ENCODE peak calls at places on chromosomes 7 and 10, in four cellular contexts. F is SW480, O is epithelial cell of esophagus, Z is NCI-H460. H is an unnamed sample.

GRCh38 chr10:82020999-82021398 is 146.0 kb downstream of the NRG3 start:
- DNase-seq in F (no peak), Z (no peak), O (no peak), H (no peak)

GRCh38 chr10:61410353-61410752 is 42.8 kb downstream of the TMEM26 start:
- DNase-seq in F (no peak), O (no peak), Z (no peak), H (no peak)

GRCh38 chr7:105210721-105211205 is 178.0 kb downstream of the SRPK2 start:
- DNase-seq in Z (no peak), O (no peak), F (no peak), H (no peak)

GRCh38 chr10:78754269-78755074 is 314.3 kb upstream of the ZMIZ1 start:
- DNase-seq in Z (no peak), F (no peak), O (no peak), H (no peak)

GRCh38 chr10:91247360-91248111 is 27.1 kb downstream of the PCGF5 start:
- DNase-seq in F (no peak), Z (no peak), O (peak), H (no peak)

GRCh38 chr10:127151981-127152699 is 44.3 kb downstream of the INSYN2A start:
- DNase-seq in O (peak), F (no peak), Z (no peak), H (no peak)

GRCh38 chr10:43317422-43317821 is 50.6 kb upstream of the RASGEF1A start:
- DNase-seq in Z (no peak), O (no peak), F (no peak), H (no peak)

GRCh38 chr10:72879245-72879644 is 14.3 kb upstream of the OIT3 start:
- DNase-seq in F (no peak), O (no peak), Z (no peak), H (no peak)

GRCh38 chr7:13990984-13991790 is 1.7 kb upstream of the ETV1 start:
- DNase-seq in O (peak), F (peak), Z (peak), H (peak)

GRCh38 chr7:94632338-94633024 is 23.5 kb downstream of the SGCE start:
- DNase-seq in O (peak), Z (no peak), F (peak), H (peak)

GRCh38 chr10:42932116-42932515 is 144.8 kb upstream of the RET start:
- DNase-seq in O (no peak), Z (no peak), F (no peak), H (no peak)

GRCh38 chr7:133268355-133268754 is 15.5 kb downstream of the EXOC4 start:
- DNase-seq in Z (no peak), F (no peak), O (no peak), H (no peak)

GRCh38 chr7:15832996-15833395 is 146.5 kb upstream of the MEOX2 start:
- DNase-seq in Z (no peak), F (no peak), O (no peak), H (no peak)

GRCh38 chr7:26863504-26864308 is 684 bp downstream of the SKAP2 start:
- DNase-seq in F (peak), Z (no peak), O (peak), H (peak)

GRCh38 chr10:30433286-30433778 is 652 bp upstream of the MAP3K8 start:
- DNase-seq in F (peak), Z (no peak), O (peak), H (peak)

GRCh38 chr7:74225400-74225799 is 15.6 kb downstream of the LAT2 start:
- DNase-seq in F (no peak), Z (no peak), O (no peak), H (no peak)

GRCh38 chr10:116691079-116691398 is 51.3 kb downstream of the HSPA12A start:
- DNase-seq in Z (no peak), F (no peak), O (no peak), H (no peak)

GRCh38 chr7:71535616-71536015 is 403.7 kb downstream of the GALNT17 start:
- DNase-seq in Z (no peak), O (no peak), F (no peak), H (no peak)

GRCh38 chr7:116984917-116985316 is 31.6 kb downstream of the ST7 start:
- DNase-seq in Z (peak), O (peak), F (peak), H (peak)

GRCh38 chr7:105046414-105046813 is 32.4 kb downstream of the KMT2E start:
- DNase-seq in F (no peak), O (peak), Z (no peak), H (no peak)

GRCh38 chr10:43192824-43193223 is 54.6 kb downstream of the CSGALNACT2 start:
- DNase-seq in O (no peak), Z (no peak), F (no peak), H (no peak)

GRCh38 chr10:3780766-3781457 is 4.1 kb downstream of the KLF6 start:
- DNase-seq in O (peak), Z (no peak), F (no peak), H (peak)

GRCh38 chr7:70379210-70379609 is 752.7 kb upstream of the GALNT17 start:
- DNase-seq in F (no peak), O (peak), Z (no peak), H (no peak)

GRCh38 chr10:5242585-5242984 is 45.9 kb downstream of the AKR1C4 start:
- DNase-seq in Z (no peak), O (no peak), F (no peak), H (no peak)

GRCh38 chr7:149422914-149423285 is 38.0 kb downstream of the ZNF777 start:
- DNase-seq in O (no peak), Z (no peak), F (no peak), H (no peak)

GRCh38 chr10:63554666-63555065 is 33.5 kb downstream of the REEP3 start:
- DNase-seq in F (peak), O (peak), Z (no peak), H (no peak)

GRCh38 chr10:24944512-24945255 is 7.7 kb downstream of the PRTFDC1 start:
- DNase-seq in F (peak), Z (no peak), O (peak), H (peak)

GRCh38 chr10:70274643-70275042 is 9.2 kb downstream of the NPFFR1 start:
- DNase-seq in Z (no peak), O (no peak), F (no peak), H (no peak)

GRCh38 chr7:2480071-2480410 is 3.8 kb upstream of the GRIFIN start:
- DNase-seq in Z (no peak), O (no peak), F (no peak), H (no peak)

GRCh38 chr10:1362589-1363465 is 306.6 kb downstream of the WDR37 start:
- DNase-seq in F (no peak), Z (no peak), O (no peak), H (no peak)

GRCh38 chr7:81162771-81163525 is 244.1 kb upstream of the SEMA3C start:
- DNase-seq in Z (no peak), O (peak), F (peak), H (no peak)

GRCh38 chr7:46029111-46029704 is 108.1 kb upstream of the IGFBP3 start:
- DNase-seq in F (no peak), O (no peak), Z (no peak), H (peak)

GRCh38 chr7:64463636-64464375 is 99.1 kb downstream of the ZNF680 start:
- DNase-seq in Z (no peak), F (no peak), O (peak), H (no peak)

GRCh38 chr7:2399848-2400587 is 3.4 kb upstream of the CHST12 start:
- DNase-seq in O (peak), Z (no peak), F (peak), H (peak)

GRCh38 chr10:101052285-101052684 is 9.5 kb upstream of the KAZALD1 start:
- DNase-seq in O (peak), F (no peak), Z (no peak), H (peak)

GRCh38 chr10:93096901-93097300 is 23.2 kb downstream of the CYP26A1 start:
- DNase-seq in Z (no peak), O (no peak), F (no peak), H (no peak)

GRCh38 chr7:98193474-98194180 is 17.6 kb upstream of the BHLHA15 start:
- DNase-seq in F (no peak), O (no peak), Z (no peak), H (no peak)

GRCh38 chr10:77601488-77601887 is 36.1 kb downstream of the KCNMA1 start:
- DNase-seq in Z (no peak), F (no peak), O (no peak), H (no peak)